ENCODE peak calls at places on chromosomes 6 and 20, in ten cellular contexts. L is hypothalamus; A is nucleus accumbens; G is astrocyte; E is ureter; V is OCI-M1; T is K562; R is T-helper 2 cell; J is NCI-H2081; D is stimulated activated CD8-positive, alpha-beta memory T cell treated with anti-CD3 and anti-CD28 coated beads, Interleukin-7, amount 100 ng/mL, for 4 hours. Q is an unnamed sample.

GRCh38 chr20:23143098-23143497 is 57.0 kb upstream of the CD93 start:
- DNase-seq in L (no peak), A (no peak), G (peak), E (peak), V (peak), T (no peak), R (no peak), J (no peak), D (no peak), Q (no peak)

GRCh38 chr6:165864925-165865324 is 201.9 kb upstream of the PDE10A start:
- DNase-seq in L (no peak), A (no peak), G (no peak), E (no peak), V (no peak), T (no peak), R (no peak), J (no peak), D (no peak), Q (no peak)

GRCh38 chr6:97186416-97186999 is 96.5 kb downstream of the MMS22L start:
- DNase-seq in L (peak), A (peak), G (no peak), E (peak), V (peak), T (peak), R (peak), J (peak), D (peak), Q (no peak)

GRCh38 chr6:22306741-22307466 is 10.1 kb upstream of the PRL start:
- DNase-seq in L (no peak), A (no peak), G (no peak), E (no peak), V (no peak), T (no peak), R (no peak), J (no peak), D (no peak), Q (no peak)

GRCh38 chr6:106069478-106069877 is 16.7 kb upstream of the PRDM1 start:
- DNase-seq in L (no peak), A (no peak), G (peak), E (peak), V (no peak), T (no peak), R (no peak), J (peak), D (no peak), Q (no peak)

GRCh38 chr20:41177636-41178035 is 40.3 kb downstream of the PLCG1 start:
- DNase-seq in L (no peak), A (no peak), G (peak), E (peak), V (no peak), T (no peak), R (no peak), J (no peak), D (no peak), Q (no peak)

GRCh38 chr6:45569210-45569945 is 191.6 kb upstream of the SUPT3H start:
- DNase-seq in L (peak), A (no peak), G (no peak), E (no peak), V (no peak), T (no peak), R (no peak), J (no peak), D (no peak), Q (no peak)

GRCh38 chr20:35014537-35014936 is 58.9 kb downstream of the MYH7B start:
- DNase-seq in L (no peak), A (no peak), G (no peak), E (no peak), V (no peak), T (no peak), R (no peak), J (no peak), D (no peak), Q (no peak)

GRCh38 chr20:11267131-11267761 is 593.4 kb upstream of the JAG1 start:
- DNase-seq in L (peak), A (no peak), G (peak), E (peak), V (peak), T (peak), R (no peak), J (no peak), D (no peak), Q (peak)

GRCh38 chr20:54028276-54029011 is 42.0 kb downstream of the BCAS1 start:
- DNase-seq in L (peak), A (peak), G (no peak), E (no peak), V (no peak), T (no peak), R (no peak), J (no peak), D (no peak), Q (no peak)

GRCh38 chr6:160454303-160454702 is 106.1 kb downstream of the SLC22A3 start:
- DNase-seq in L (no peak), A (no peak), G (no peak), E (no peak), V (no peak), T (no peak), R (no peak), J (no peak), D (no peak), Q (no peak)

GRCh38 chr6:138005846-138006245 is 101.4 kb downstream of the PERP start:
- DNase-seq in L (no peak), A (no peak), G (no peak), E (no peak), V (no peak), T (no peak), R (no peak), J (no peak), D (no peak), Q (no peak)

GRCh38 chr20:57615472-57615855 is 4.8 kb downstream of the ZBP1 start:
- DNase-seq in L (no peak), A (no peak), G (no peak), E (no peak), V (no peak), T (no peak), R (no peak), J (no peak), D (no peak), Q (no peak)

GRCh38 chr20:63045401-63045800 is 38.6 kb upstream of the BHLHE23 start:
- DNase-seq in L (no peak), A (no peak), G (no peak), E (no peak), V (no peak), T (no peak), R (no peak), J (no peak), D (no peak), Q (no peak)

GRCh38 chr6:73290435-73290834 is 27.4 kb upstream of the KHDC1 start:
- DNase-seq in L (no peak), A (no peak), G (peak), E (no peak), V (no peak), T (no peak), R (no peak), J (no peak), D (no peak), Q (no peak)

GRCh38 chr6:53987527-53987888 is 123.7 kb upstream of the MLIP start:
- DNase-seq in L (no peak), A (no peak), G (no peak), E (no peak), V (no peak), T (no peak), R (no peak), J (no peak), D (no peak), Q (no peak)

GRCh38 chr20:51803157-51803854 is 985 bp upstream of the SALL4 start:
- DNase-seq in L (no peak), A (no peak), G (peak), E (no peak), V (no peak), T (no peak), R (no peak), J (no peak), D (no peak), Q (no peak)

GRCh38 chr6:170178561-170179477 is 112.1 kb downstream of the DLL1 start:
- DNase-seq in L (no peak), A (no peak), G (peak), E (no peak), V (no peak), T (no peak), R (no peak), J (peak), D (no peak), Q (no peak)

GRCh38 chr20:58293453-58293852 is 16.1 kb upstream of the RAB22A start:
- DNase-seq in L (peak), A (no peak), G (no peak), E (no peak), V (peak), T (peak), R (no peak), J (no peak), D (no peak), Q (no peak)

GRCh38 chr6:36820700-36821580 is 18.3 kb downstream of the CPNE5 start:
- DNase-seq in L (no peak), A (no peak), G (peak), E (no peak), V (peak), T (peak), R (no peak), J (no peak), D (no peak), Q (no peak)

GRCh38 chr6:70277480-70277879 is 25.4 kb downstream of the COL9A1 start:
- DNase-seq in L (no peak), A (no peak), G (peak), E (no peak), V (no peak), T (no peak), R (no peak), J (no peak), D (no peak), Q (no peak)

GRCh38 chr6:47655719-47656595 is 42.4 kb upstream of the ADGRF4 start:
- DNase-seq in L (no peak), A (no peak), G (peak), E (peak), V (peak), T (peak), R (no peak), J (no peak), D (peak), Q (peak)

GRCh38 chr6:124119591-124119990 is 315.9 kb downstream of the NKAIN2 start:
- DNase-seq in L (no peak), A (no peak), G (no peak), E (no peak), V (no peak), T (no peak), R (no peak), J (peak), D (no peak), Q (no peak)

GRCh38 chr20:3785240-3786125 is 1.1 kb downstream of the CENPB start:
- DNase-seq in L (no peak), A (no peak), G (no peak), E (peak), V (no peak), T (peak), R (no peak), J (no peak), D (no peak), Q (no peak)

GRCh38 chr6:92779758-92780157 is 639.6 kb downstream of the EPHA7 start:
- DNase-seq in L (no peak), A (no peak), G (peak), E (no peak), V (no peak), T (no peak), R (no peak), J (peak), D (no peak), Q (no peak)

GRCh38 chr6:43935921-43936320 is 165.9 kb downstream of the VEGFA start:
- DNase-seq in L (no peak), A (no peak), G (no peak), E (no peak), V (no peak), T (no peak), R (no peak), J (no peak), D (no peak), Q (no peak)

GRCh38 chr6:110688661-110689268 is 126.5 kb downstream of the CDK19 start:
- DNase-seq in L (no peak), A (no peak), G (no peak), E (no peak), V (no peak), T (no peak), R (no peak), J (no peak), D (no peak), Q (no peak)

GRCh38 chr6:40924832-40925231 is 114.2 kb downstream of the UNC5CL start:
- DNase-seq in L (no peak), A (no peak), G (no peak), E (no peak), V (no peak), T (no peak), R (no peak), J (no peak), D (no peak), Q (no peak)

GRCh38 chr6:3405182-3405518 is 51.7 kb downstream of the SLC22A23 start:
- DNase-seq in L (no peak), A (no peak), G (peak), E (no peak), V (no peak), T (no peak), R (no peak), J (no peak), D (no peak), Q (no peak)

GRCh38 chr20:41048475-41049242 is 20.0 kb downstream of the TOP1 start:
- DNase-seq in L (no peak), A (no peak), G (no peak), E (no peak), V (peak), T (no peak), R (no peak), J (no peak), D (no peak), Q (no peak)

GRCh38 chr6:134299236-134299635 is 18.7 kb downstream of the SGK1 start:
- DNase-seq in L (no peak), A (no peak), G (peak), E (no peak), V (peak), T (no peak), R (no peak), J (no peak), D (no peak), Q (no peak)

GRCh38 chr20:36573798-36574277 is 441 bp downstream of the TGIF2 start:
- DNase-seq in L (peak), A (no peak), G (no peak), E (peak), V (peak), T (peak), R (peak), J (no peak), D (no peak), Q (no peak)

GRCh38 chr6:85961125-85961524 is 318.4 kb upstream of the SYNCRIP start:
- DNase-seq in L (no peak), A (no peak), G (no peak), E (no peak), V (no peak), T (no peak), R (no peak), J (no peak), D (no peak), Q (no peak)

GRCh38 chr20:61934716-61935530 is 130.8 kb downstream of the TAF4 start:
- DNase-seq in L (no peak), A (no peak), G (peak), E (peak), V (no peak), T (no peak), R (no peak), J (no peak), D (no peak), Q (no peak)

GRCh38 chr6:117840541-117840983 is 66.5 kb upstream of the SLC35F1 start:
- DNase-seq in L (no peak), A (no peak), G (peak), E (no peak), V (peak), T (peak), R (no peak), J (peak), D (no peak), Q (no peak)

Q was measured in iPS DF 19.7.